ENCODE peak calls at places on chromosome 6, in ten cellular contexts. X is aorta, E is lower lobe of right lung, F is kidney, L is neuronal stem cell, S is spleen, Q is Panc1, I is RWPE2, R is prostate gland, J is A673. B is an unnamed sample. For H3K9me3, the result is how much of the 10 kb centered on the place peaks cover.

GRCh38 chr6:148203970-148204369 is 138.7 kb upstream of the SASH1 start:
- DNase-seq in X (no peak), E (no peak), F (no peak), L (no peak), S (no peak), Q (no peak), I (no peak), R (no peak), J (peak), B (no peak)

GRCh38 chr6:155493694-155494143 is 38.1 kb upstream of the NOX3 start:
- DNase-seq in X (peak), E (no peak), F (no peak), L (no peak), S (no peak), Q (peak), I (peak), R (peak), J (peak), B (no peak)

GRCh38 chr6:130778946-130779657 is 48.1 kb upstream of the SMLR1 start:
- DNase-seq in X (no peak), E (no peak), F (no peak), L (no peak), S (no peak), Q (no peak), I (no peak), R (no peak), J (no peak), B (no peak)

GRCh38 chr6:89500486-89501020 is 67.6 kb downstream of the ANKRD6 start:
- DNase-seq in X (no peak), E (no peak), F (no peak), L (no peak), S (no peak), Q (no peak), I (no peak), R (no peak), J (peak), B (no peak)

GRCh38 chr6:53960311-53960710 is 150.9 kb upstream of the MLIP start:
- DNase-seq in X (no peak), E (no peak), F (no peak), L (no peak), S (no peak), Q (no peak), I (no peak), R (no peak), J (no peak), B (no peak)

GRCh38 chr6:35044771-35045275 is 96.3 kb downstream of the TCP11 start:
- DNase-seq in X (peak), E (no peak), F (no peak), L (no peak), S (no peak), Q (no peak), I (no peak), R (peak), J (peak), B (no peak)

GRCh38 chr6:111591370-111591900 is 14.2 kb downstream of the TRAF3IP2 start:
- DNase-seq in X (peak), E (peak), F (peak), L (no peak), S (no peak), Q (peak), I (peak), R (peak), J (peak), B (no peak)

GRCh38 chr6:119200774-119201173 is 122.3 kb upstream of the FAM184A start:
- DNase-seq in X (no peak), E (no peak), F (no peak), L (no peak), S (no peak), Q (no peak), I (no peak), R (no peak), J (no peak), B (no peak)

GRCh38 chr6:89079611-89080213 is 839 bp upstream of the PNRC1 start:
- DNase-seq in X (no peak), E (peak), F (peak), L (peak), S (peak), Q (peak), I (no peak), R (peak), J (peak), B (no peak)

GRCh38 chr6:32837651-32838113 is 857 bp downstream of the TAP2 start:
- DNase-seq in X (no peak), E (no peak), F (no peak), L (no peak), S (no peak), Q (no peak), I (no peak), R (no peak), J (no peak), B (no peak)

GRCh38 chr6:18551228-18551627 is 164.1 kb downstream of the RNF144B start:
- DNase-seq in X (no peak), E (no peak), F (no peak), L (no peak), S (no peak), Q (no peak), I (no peak), R (no peak), J (no peak), B (no peak)

GRCh38 chr6:11621119-11621518 is 83.6 kb downstream of the TMEM170B start:
- DNase-seq in X (no peak), E (no peak), F (peak), L (no peak), S (no peak), Q (no peak), I (no peak), R (no peak), J (no peak), B (no peak)

GRCh38 chr6:14765753-14766152 is 480.1 kb upstream of the JARID2 start:
- DNase-seq in X (no peak), E (no peak), F (no peak), L (no peak), S (no peak), Q (no peak), I (no peak), R (no peak), J (no peak), B (no peak)

GRCh38 chr6:10633216-10633615 is 61.2 kb downstream of the C6orf52 start:
- DNase-seq in X (no peak), E (no peak), F (no peak), L (no peak), S (no peak), Q (peak), I (no peak), R (no peak), J (no peak), B (no peak)

GRCh38 chr6:134223761-134224445 is 94.0 kb downstream of the SGK1 start:
- DNase-seq in X (no peak), E (no peak), F (no peak), L (no peak), S (no peak), Q (no peak), I (no peak), R (no peak), J (no peak), B (no peak)

GRCh38 chr6:142152731-142153130 is 5.7 kb downstream of the VTA1 start:
- DNase-seq in X (no peak), E (no peak), F (no peak), L (no peak), S (no peak), Q (no peak), I (no peak), R (no peak), J (no peak), B (no peak)

GRCh38 chr6:170062904-170063220 is 228.0 kb downstream of the DLL1 start:
- DNase-seq in X (peak), E (peak), F (peak), L (no peak), S (peak), Q (no peak), I (no peak), R (no peak), J (no peak), B (no peak)

GRCh38 chr6:149876241-149876933 is 12.2 kb upstream of the LRP11 start:
- DNase-seq in X (no peak), E (no peak), F (no peak), L (no peak), S (no peak), Q (no peak), I (no peak), R (no peak), J (no peak), B (no peak)

GRCh38 chr6:43891072-43891870 is 121.3 kb downstream of the VEGFA start:
- DNase-seq in X (no peak), E (no peak), F (peak), L (no peak), S (peak), Q (no peak), I (no peak), R (no peak), J (no peak), B (no peak)

GRCh38 chr6:116115781-116116180 is 10.2 kb downstream of the COL10A1 start:
- DNase-seq in X (no peak), E (no peak), F (no peak), L (no peak), S (no peak), Q (no peak), I (no peak), R (no peak), J (peak), B (no peak)

GRCh38 chr6:108157234-108157971 is 8.4 kb upstream of the NR2E1 start:
- DNase-seq in X (no peak), E (no peak), F (no peak), L (peak), S (no peak), Q (no peak), I (no peak), R (no peak), J (no peak), B (no peak)

GRCh38 chr6:27352850-27353249 is 35.7 kb upstream of the ZNF391 start:
- DNase-seq in X (no peak), E (no peak), F (no peak), L (no peak), S (no peak), Q (no peak), I (no peak), R (no peak), J (no peak), B (no peak)

GRCh38 chr6:38567436-38567835 is 72.3 kb downstream of the BTBD9 start:
- DNase-seq in X (peak), E (no peak), F (peak), L (no peak), S (no peak), Q (no peak), I (peak), R (peak), J (peak), B (no peak)

GRCh38 chr6:34035161-34035560 is 110.7 kb downstream of the GRM4 start:
- DNase-seq in X (no peak), E (no peak), F (no peak), L (no peak), S (no peak), Q (no peak), I (no peak), R (no peak), J (no peak), B (no peak)

GRCh38 chr6:25359891-25360290 is 80.7 kb downstream of the CARMIL1 start:
- DNase-seq in X (no peak), E (no peak), F (no peak), L (no peak), S (no peak), Q (no peak), I (no peak), R (no peak), J (no peak), B (no peak)

GRCh38 chr6:115753446-115753845 is 307.2 kb downstream of the FRK start:
- DNase-seq in X (no peak), E (no peak), F (no peak), L (no peak), S (no peak), Q (no peak), I (no peak), R (no peak), J (no peak), B (no peak)

GRCh38 chr6:53115741-53116140 is 32.9 kb downstream of the GCM1 start:
- DNase-seq in X (no peak), E (no peak), F (no peak), L (no peak), S (no peak), Q (no peak), I (no peak), R (no peak), J (no peak), B (no peak)

GRCh38 chr6:121887724-121888123 is 452.3 kb downstream of the GJA1 start:
- DNase-seq in X (no peak), E (no peak), F (no peak), L (no peak), S (no peak), Q (no peak), I (no peak), R (no peak), J (no peak), B (no peak)

DNA sequence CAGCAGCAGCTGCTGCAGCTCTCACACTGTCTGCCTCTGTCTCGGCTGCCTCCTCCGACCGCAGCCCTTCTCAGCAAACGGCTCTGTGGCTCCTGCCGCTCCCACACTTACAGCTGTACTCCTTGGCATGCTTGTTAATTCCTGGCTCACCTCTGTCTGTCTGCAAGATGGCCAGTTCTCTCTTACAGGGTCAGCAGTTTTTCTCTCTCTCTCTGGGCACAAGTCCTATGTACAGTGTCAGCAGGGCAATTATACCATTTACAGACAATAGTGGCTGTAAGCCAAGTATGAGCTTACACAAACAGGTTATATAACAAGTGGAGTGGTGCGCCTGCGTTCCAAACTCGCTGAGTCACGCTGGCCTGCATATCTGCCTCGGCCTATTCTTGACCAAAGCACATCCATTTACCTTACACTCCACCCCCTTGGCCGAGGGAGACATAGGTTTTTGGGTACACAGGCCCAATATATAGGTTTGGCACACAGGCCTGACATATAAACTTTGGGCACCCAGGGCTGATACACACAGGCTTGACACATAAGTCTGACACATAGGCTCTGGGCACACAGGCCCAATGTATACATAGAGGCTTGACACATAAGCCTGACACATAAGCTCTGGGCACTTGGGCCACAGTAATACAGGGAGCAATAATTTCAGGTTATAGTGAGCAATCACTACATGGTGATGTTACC is 4.4 kb downstream of the ZKSCAN3 start:
- DNase-seq in X (peak), E (peak), F (no peak), L (no peak), S (no peak), Q (peak), I (no peak), R (no peak), J (no peak), B (no peak)
- H3K4me3 ChIP-seq in X (no peak), E (peak), F (no peak), L (no peak), S (no peak), Q (peak), I (no peak), R (no peak), J (no peak), B (no peak)

GRCh38 chr6:137652961-137653697 is 158.9 kb upstream of the OLIG3 start:
- DNase-seq in X (no peak), E (no peak), F (no peak), L (no peak), S (no peak), Q (no peak), I (no peak), R (no peak), J (no peak), B (no peak)

GRCh38 chr6:137656735-137657134 is 162.5 kb upstream of the OLIG3 start:
- DNase-seq in X (no peak), E (no peak), F (no peak), L (no peak), S (no peak), Q (no peak), I (no peak), R (no peak), J (no peak), B (no peak)

GRCh38 chr6:137653698-137654059 is 159.5 kb upstream of the OLIG3 start:
- DNase-seq in X (no peak), E (no peak), F (no peak), L (no peak), S (no peak), Q (no peak), I (no peak), R (no peak), J (no peak), B (no peak)

GRCh38 chr6:137655291-137655690 is 161.1 kb upstream of the OLIG3 start:
- DNase-seq in X (no peak), E (no peak), F (no peak), L (no peak), S (no peak), Q (no peak), I (no peak), R (no peak), J (no peak), B (no peak)

DNA sequence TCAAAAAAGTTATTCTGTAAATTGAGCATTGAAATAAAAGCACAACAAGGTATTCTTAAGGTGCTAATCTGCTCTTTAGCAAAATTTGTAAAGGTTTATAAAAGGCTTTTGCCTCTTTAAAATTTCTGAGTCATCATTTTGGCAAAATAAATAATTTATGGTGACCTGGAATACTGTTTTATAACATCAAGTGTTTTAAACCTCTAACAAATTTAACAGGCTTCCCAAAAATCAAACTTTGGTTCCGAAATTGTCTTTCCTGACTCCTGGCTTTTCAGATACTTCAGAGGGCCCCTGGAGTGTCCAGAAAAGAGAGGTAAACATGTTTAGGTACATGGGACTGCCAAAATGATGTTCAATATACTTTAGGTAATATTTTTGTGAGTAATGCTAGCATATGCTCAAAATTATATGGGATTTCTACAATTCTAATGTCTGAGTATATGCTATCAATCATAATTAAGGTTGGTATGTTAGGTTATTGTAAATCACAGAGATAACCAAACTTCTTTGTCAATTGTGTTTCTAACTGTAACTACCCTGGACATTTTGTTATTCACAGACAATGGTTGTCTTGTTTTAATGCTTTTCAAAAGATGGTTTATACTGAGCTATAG is 160.3 kb upstream of the OLIG3 start:
- DNase-seq in X (no peak), E (no peak), F (no peak), L (no peak), S (no peak), Q (no peak), I (no peak), R (no peak), J (no peak), B (no peak)
- H3K9me3 ChIP-seq in X (under half), E (under half), F (under half), L (under half), S (under half), Q (under half), I (under half), R (under half), J (under half), B (under half)

GRCh38 chr6:42137192-42137753 is 5.1 kb downstream of the C6orf132 start:
- DNase-seq in X (no peak), E (no peak), F (no peak), L (no peak), S (no peak), Q (no peak), I (no peak), R (peak), J (no peak), B (no peak)
- H3K4me3 ChIP-seq in X (no peak), E (no peak), F (no peak), L (no peak), S (no peak), Q (peak), I (no peak), R (peak), J (no peak), B (no peak)

GRCh38 chr6:16158943-16159557 is 30.2 kb downstream of the MYLIP start:
- DNase-seq in X (no peak), E (no peak), F (no peak), L (no peak), S (no peak), Q (no peak), I (no peak), R (no peak), J (no peak), B (no peak)
- H3K9me3 ChIP-seq in X (under half), E (under half), F (under half), L (under half), S (under half), Q (under half), I (under half), R (under half), J (under half), B (under half)

DNA sequence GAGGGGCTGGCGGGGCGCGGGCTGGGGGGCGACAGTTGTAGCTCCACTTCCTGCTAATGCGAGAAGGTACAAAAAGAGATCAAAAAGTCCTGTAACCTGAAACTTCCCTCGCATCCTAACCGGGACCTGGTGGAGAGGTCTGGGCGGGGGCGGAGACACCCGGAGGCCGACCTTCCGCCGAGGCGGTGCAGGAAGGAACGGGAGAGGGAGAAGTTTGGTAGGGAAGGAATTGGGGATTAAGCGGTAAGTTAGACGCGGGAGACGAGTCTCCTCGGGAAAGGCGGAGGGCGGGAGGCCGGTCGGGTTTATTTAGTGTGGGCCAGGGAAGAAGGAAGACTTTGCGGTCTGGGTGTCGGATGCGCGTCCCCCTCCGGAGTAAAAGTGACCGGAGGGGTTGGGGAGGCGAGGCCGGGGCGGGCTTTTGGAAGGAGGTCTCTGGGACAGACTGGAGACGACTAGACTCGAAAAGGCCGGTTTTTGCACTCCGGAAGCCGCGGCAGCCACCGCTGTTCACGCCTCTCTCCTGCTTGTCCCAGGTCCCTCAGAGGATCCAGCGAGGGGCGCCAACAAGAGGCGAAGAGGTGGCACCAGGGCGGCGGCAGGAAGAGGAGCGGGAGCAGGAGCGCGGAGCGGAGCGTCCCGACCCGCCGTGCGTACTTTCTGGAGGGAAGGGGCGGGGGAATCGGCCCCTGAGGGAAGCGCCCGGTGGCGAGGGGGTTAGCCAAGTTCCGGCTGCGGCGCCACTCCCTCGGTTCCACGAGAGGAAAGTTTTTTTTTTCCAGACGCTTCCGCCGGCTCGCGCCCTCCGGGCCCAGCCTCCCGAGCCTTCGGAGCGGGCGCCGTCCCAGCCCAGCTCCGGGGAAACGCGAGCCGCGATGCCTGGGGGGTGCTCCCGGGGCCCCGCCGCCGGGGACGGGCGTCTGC is 732 bp downstream of the TPBG start:
- DNase-seq in X (peak), E (peak), F (peak), L (peak), S (peak), Q (no peak), I (peak), R (peak), J (peak), B (no peak)
- H3K4me3 ChIP-seq in X (peak), E (peak), F (peak), L (peak), S (peak), Q (peak), I (peak), R (peak), J (peak), B (peak)

GRCh38 chr6:23349521-23350147 is 776.4 kb upstream of the NRSN1 start:
- DNase-seq in X (no peak), E (no peak), F (no peak), L (no peak), S (no peak), Q (peak), I (no peak), R (no peak), J (peak), B (no peak)
- H3K9me3 ChIP-seq in X (under half), E (under half), F (under half), L (under half), S (under half), Q (under half), I (under half), R (under half), J (under half), B (under half)

B was measured in iPS DF 6.9.